ENCODE peak calls at places on chromosomes 3 and 15, in nine cellular contexts. B is testis, D is psoas muscle, Q is mesenchymal stem cell, T is cardiac fibroblast, P is MG63, U is Karpas-422, A is A549, L is fibroblast of lung. J is an unnamed sample.

GRCh38 chr3:134367869-134368750 is 6.1 kb downstream of the AMOTL2 start:
- DNase-seq in L (no peak), P (peak), U (no peak), A (no peak), T (no peak), D (peak), Q (no peak), B (no peak), J (no peak)

GRCh38 chr15:62472616-62473299 is 307.7 kb upstream of the C2CD4B start:
- DNase-seq in D (peak), B (no peak), L (no peak), P (no peak), U (no peak), A (no peak), Q (peak), T (no peak), J (no peak)

GRCh38 chr3:177536873-177537272 is 339.6 kb upstream of the TBL1XR1 start:
- DNase-seq in U (no peak), A (no peak), L (no peak), D (no peak), T (no peak), P (no peak), Q (no peak), B (no peak), J (no peak)

GRCh38 chr15:70299931-70300858 is 202.5 kb upstream of the TLE3 start:
- DNase-seq in L (no peak), U (no peak), P (no peak), T (no peak), D (no peak), B (no peak), Q (no peak), A (no peak), J (peak)

GRCh38 chr15:99614749-99615288 is 49.0 kb downstream of the MEF2A start:
- DNase-seq in A (no peak), L (no peak), B (no peak), D (no peak), T (peak), U (peak), Q (peak), P (no peak), J (no peak)

GRCh38 chr3:153026026-153026425 is 136.0 kb upstream of the RAP2B start:
- DNase-seq in A (peak), P (no peak), Q (peak), U (peak), D (no peak), B (no peak), L (peak), T (peak), J (peak)

GRCh38 chr3:133379926-133380325 is 19.9 kb upstream of the BFSP2 start:
- DNase-seq in B (no peak), D (no peak), Q (no peak), T (no peak), U (no peak), P (no peak), L (no peak), A (no peak), J (no peak)

GRCh38 chr15:25251700-25252390 is 187.0 kb downstream of the UBE3A start:
- DNase-seq in D (peak), U (no peak), T (no peak), Q (no peak), A (no peak), P (no peak), L (no peak), B (no peak), J (no peak)

GRCh38 chr3:33047842-33048834 is 48.8 kb downstream of the GLB1 start:
- DNase-seq in L (no peak), T (no peak), U (no peak), P (no peak), Q (no peak), A (no peak), B (no peak), D (no peak), J (peak)

GRCh38 chr3:180048108-180048507 is 11.4 kb upstream of the PEX5L start:
- DNase-seq in B (no peak), T (no peak), D (no peak), Q (no peak), U (peak), A (no peak), L (no peak), P (no peak), J (peak)

GRCh38 chr15:62107561-62108110 is 40.9 kb downstream of the C2CD4A start:
- DNase-seq in Q (no peak), P (no peak), L (peak), D (no peak), A (no peak), B (no peak), T (peak), U (no peak), J (no peak)

GRCh38 chr3:47163023-47163989 is 607 bp downstream of the SETD2 start:
- DNase-seq in U (peak), Q (peak), A (no peak), T (peak), L (peak), P (peak), D (peak), B (peak), J (peak)

GRCh38 chr3:175916151-175916946 is 1057.2 kb downstream of the NAALADL2 start:
- DNase-seq in U (no peak), T (no peak), A (no peak), Q (no peak), B (no peak), D (no peak), P (no peak), L (no peak), J (no peak)

GRCh38 chr3:154148541-154148940 is 27.4 kb downstream of the ARHGEF26 start:
- DNase-seq in T (peak), L (peak), U (no peak), A (no peak), P (no peak), Q (no peak), B (no peak), D (no peak), J (no peak)

GRCh38 chr15:101045835-101046691 is 126.9 kb downstream of the LRRK1 start:
- DNase-seq in A (no peak), D (no peak), B (peak), L (no peak), Q (no peak), P (no peak), U (no peak), T (no peak), J (no peak)

GRCh38 chr3:127482216-127483004 is 108.1 kb downstream of the TPRA1 start:
- DNase-seq in L (peak), B (peak), U (no peak), A (no peak), Q (no peak), D (no peak), P (no peak), T (no peak), J (no peak)

GRCh38 chr15:35455201-35455600 is 90.8 kb downstream of the DPH6 start:
- DNase-seq in D (no peak), Q (peak), U (no peak), T (no peak), A (no peak), B (no peak), P (no peak), L (peak), J (no peak)

GRCh38 chr3:142501004-142501926 is 53.4 kb upstream of the XRN1 start:
- DNase-seq in P (no peak), U (no peak), T (peak), B (no peak), A (no peak), Q (peak), D (no peak), L (peak), J (no peak)

GRCh38 chr15:71790081-71790480 is 20.3 kb upstream of the NR2E3 start:
- DNase-seq in U (no peak), Q (peak), T (no peak), A (no peak), D (no peak), P (no peak), L (peak), B (no peak), J (no peak)

GRCh38 chr3:40899286-40899712 is 300.0 kb upstream of the CTNNB1 start:
- DNase-seq in U (no peak), D (no peak), P (peak), A (peak), B (no peak), T (no peak), Q (peak), L (peak), J (no peak)

GRCh38 chr3:57118279-57118678 is 46.9 kb downstream of the IL17RD start:
- DNase-seq in U (no peak), Q (no peak), A (no peak), B (no peak), P (no peak), D (no peak), L (no peak), T (no peak), J (no peak)

GRCh38 chr3:31953636-31954035 is 27.4 kb downstream of the OSBPL10 start:
- DNase-seq in U (peak), B (no peak), P (no peak), A (no peak), L (no peak), Q (no peak), T (no peak), D (no peak), J (peak)

GRCh38 chr3:31948255-31948654 is 32.8 kb downstream of the OSBPL10 start:
- DNase-seq in T (no peak), U (peak), L (no peak), P (no peak), A (no peak), B (no peak), Q (no peak), D (no peak), J (peak)

GRCh38 chr3:31953091-31953490 is 28.0 kb downstream of the OSBPL10 start:
- DNase-seq in Q (no peak), A (no peak), L (no peak), P (no peak), U (peak), B (no peak), T (no peak), D (no peak), J (peak)

GRCh38 chr3:31955581-31955980 is 25.5 kb downstream of the OSBPL10 start:
- DNase-seq in T (no peak), D (no peak), P (no peak), Q (no peak), A (no peak), U (peak), L (no peak), B (no peak), J (peak)

DNA sequence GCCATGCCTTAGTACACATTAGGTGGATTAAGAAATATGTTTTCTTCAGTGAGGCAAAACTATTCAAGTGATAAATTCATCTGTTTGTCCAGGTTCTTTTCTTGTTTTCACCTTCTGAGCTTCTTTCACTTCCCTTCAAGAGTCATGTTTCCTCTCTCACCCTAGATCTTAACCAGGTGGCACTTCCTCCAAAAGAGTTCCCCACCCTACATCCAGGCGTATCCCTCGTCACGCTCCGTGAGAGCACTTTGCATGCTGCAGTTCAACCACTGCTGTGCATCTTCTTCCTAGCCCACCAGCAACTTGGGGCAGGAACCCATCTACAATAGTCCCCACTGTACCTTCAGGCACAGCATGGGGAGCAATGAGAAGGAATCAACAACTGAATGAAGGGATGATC is 28.9 kb downstream of the OSBPL10 start:
- DNase-seq in D (no peak), L (no peak), T (no peak), B (no peak), Q (no peak), A (no peak), U (peak), P (no peak), J (peak)
- H3K4me3 ChIP-seq in D (no peak), L (no peak), T (no peak), B (no peak), Q (no peak), A (no peak), U (peak), P (no peak), J (peak)

GRCh38 chr15:49154359-49154758 is 1.0 kb downstream of the COPS2 start:
- DNase-seq in U (no peak), B (no peak), A (no peak), D (no peak), T (peak), Q (no peak), P (no peak), L (no peak), J (no peak)

GRCh38 chr15:49154799-49155109 is 645 bp downstream of the COPS2 start:
- DNase-seq in P (no peak), Q (no peak), D (no peak), U (peak), T (peak), A (no peak), L (no peak), B (no peak), J (no peak)

GRCh38 chr15:49155110-49155833 is at the start of gene COPS2:
- DNase-seq in D (peak), P (peak), Q (peak), L (peak), B (peak), U (peak), A (peak), T (peak), J (peak)

GRCh38 chr15:49151831-49152230 is 3.6 kb downstream of the COPS2 start:
- DNase-seq in Q (no peak), T (no peak), A (no peak), U (no peak), P (no peak), L (no peak), B (no peak), D (no peak), J (no peak)

DNA sequence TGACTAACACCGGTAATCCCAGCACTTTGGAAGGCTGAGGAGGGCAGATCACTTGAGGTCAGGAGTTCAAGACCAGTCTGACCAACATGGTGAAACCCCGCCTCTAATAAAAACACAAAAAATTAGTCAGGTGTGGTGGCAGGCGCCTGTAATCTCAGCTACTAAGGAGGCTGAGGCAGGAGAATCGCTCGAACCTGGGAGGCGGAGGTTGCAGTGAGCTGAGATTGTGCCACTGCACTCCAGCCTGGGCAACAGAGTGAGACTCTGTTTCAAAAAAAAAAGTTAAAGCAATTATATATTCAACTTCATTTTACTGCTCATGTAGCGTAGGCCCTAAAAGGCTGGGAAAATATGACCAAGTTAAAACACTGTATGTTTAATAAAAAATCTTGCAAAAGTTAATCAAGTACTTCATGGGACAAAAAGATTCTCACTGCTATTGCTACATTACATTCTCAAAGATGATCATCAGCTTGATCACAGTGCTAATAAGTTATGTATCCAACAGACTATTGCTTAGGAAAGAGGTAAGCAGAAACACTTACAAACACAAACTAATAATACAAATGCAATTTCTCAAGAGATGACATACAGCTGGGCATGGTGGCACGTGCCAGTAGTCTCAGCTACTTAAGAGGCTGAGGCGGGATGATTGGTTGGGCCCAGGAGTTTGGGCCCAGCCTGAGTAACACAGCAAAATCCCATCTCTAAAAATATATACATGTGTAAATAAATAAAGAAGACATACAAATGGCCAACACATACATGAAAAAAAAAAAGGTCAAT is 2.7 kb downstream of the COPS2 start:
- DNase-seq in U (no peak), T (no peak), P (peak), L (no peak), B (no peak), D (no peak), A (no peak), Q (no peak), J (no peak)
- H3K4me3 ChIP-seq in U (no peak), T (no peak), P (no peak), L (no peak), B (no peak), D (peak), A (no peak), Q (peak), J (peak)

DNA sequence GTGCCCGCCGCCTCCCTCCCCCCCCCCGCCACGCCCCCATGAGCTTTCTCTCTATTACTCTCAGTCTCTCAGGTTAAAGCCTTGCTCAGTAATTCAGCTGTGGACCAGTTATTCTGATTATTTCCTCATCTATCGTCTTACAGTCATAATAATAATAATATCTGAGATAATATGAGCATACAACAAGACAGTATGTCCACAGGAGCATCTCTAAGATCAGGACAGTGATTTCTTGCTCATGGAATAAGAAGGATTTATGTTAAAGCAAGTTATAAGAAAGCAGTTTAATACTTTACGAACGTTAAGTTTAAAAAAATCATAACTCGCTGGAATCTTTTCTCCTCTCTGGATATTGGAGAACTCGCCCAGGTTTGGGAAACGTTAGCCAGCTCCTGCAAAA is 657 bp upstream of the LMCD1 start:
- DNase-seq in D (no peak), Q (no peak), L (no peak), T (no peak), A (no peak), P (no peak), B (no peak), U (no peak), J (no peak)
- H3K4me3 ChIP-seq in D (peak), Q (peak), L (peak), T (peak), A (peak), P (peak), B (peak), U (no peak), J (peak)

DNA sequence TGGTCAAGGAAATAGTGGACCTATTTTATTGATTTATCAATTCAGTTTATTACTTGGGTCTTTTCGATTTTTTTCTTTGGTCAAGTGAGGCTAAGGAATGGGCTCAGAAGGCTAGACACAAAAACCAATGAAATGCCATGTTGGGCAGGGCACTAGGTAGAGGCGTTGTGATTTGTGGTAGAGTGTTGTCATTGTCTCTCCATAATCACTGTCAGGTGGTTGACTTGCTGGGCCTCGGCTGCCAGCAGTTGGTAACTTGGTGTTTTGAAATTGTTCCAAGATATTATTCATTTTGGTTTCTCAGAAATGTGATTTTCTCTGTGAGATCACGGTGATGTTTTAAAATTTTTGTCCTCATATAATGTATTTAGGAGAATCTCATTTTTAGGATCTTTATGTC is 173.6 kb downstream of the KLHL25 start:
- DNase-seq in Q (no peak), P (peak), U (no peak), T (peak), A (no peak), D (no peak), L (peak), B (peak), J (no peak)
- H3K4me3 ChIP-seq in Q (peak), P (no peak), U (no peak), T (peak), A (no peak), D (peak), L (peak), B (peak), J (no peak)